ENCODE peak calls at places on chromosomes 11 and 22, in eight cellular contexts. One of them, this sample, is unnamed.

GRCh38 chr22:48334971-48335370 is 1492.7 kb downstream of the BRD1 start:
- DNase-seq in retinal pigment epithelial cell: no peak
- DNase-seq in keratinocyte: no peak
- DNase-seq in heart right ventricle: no peak
- DNase-seq in spleen: no peak
- DNase-seq in body of pancreas: no peak
- DNase-seq in choroid plexus epithelial cell: no peak
- DNase-seq in hepatocyte: no peak
- DNase-seq in this sample: no peak

GRCh38 chr11:63839508-63840355 is 822 bp downstream of the MARK2 start:
- DNase-seq in retinal pigment epithelial cell: no peak
- DNase-seq in keratinocyte: no peak
- DNase-seq in heart right ventricle: peak
- DNase-seq in spleen: peak
- DNase-seq in body of pancreas: peak
- DNase-seq in choroid plexus epithelial cell: peak
- DNase-seq in hepatocyte: no peak
- DNase-seq in this sample: peak

GRCh38 chr11:9759519-9760179 is 95.8 kb downstream of the SWAP70 start:
- DNase-seq in retinal pigment epithelial cell: peak
- DNase-seq in keratinocyte: peak
- DNase-seq in heart right ventricle: peak
- DNase-seq in spleen: peak
- DNase-seq in body of pancreas: peak
- DNase-seq in choroid plexus epithelial cell: peak
- DNase-seq in hepatocyte: peak
- DNase-seq in this sample: peak

GRCh38 chr11:115284766-115285165 is 219.4 kb downstream of the CADM1 start:
- DNase-seq in retinal pigment epithelial cell: peak
- DNase-seq in keratinocyte: no peak
- DNase-seq in heart right ventricle: no peak
- DNase-seq in spleen: no peak
- DNase-seq in body of pancreas: no peak
- DNase-seq in choroid plexus epithelial cell: peak
- DNase-seq in hepatocyte: no peak
- DNase-seq in this sample: no peak

GRCh38 chr11:126355926-126356897 is 726 bp downstream of the ST3GAL4 start:
- DNase-seq in retinal pigment epithelial cell: no peak
- DNase-seq in keratinocyte: no peak
- DNase-seq in heart right ventricle: no peak
- DNase-seq in spleen: peak
- DNase-seq in body of pancreas: no peak
- DNase-seq in choroid plexus epithelial cell: peak
- DNase-seq in hepatocyte: no peak
- DNase-seq in this sample: no peak

GRCh38 chr11:95325777-95326258 is 94.8 kb upstream of the SESN3 start:
- DNase-seq in retinal pigment epithelial cell: no peak
- DNase-seq in keratinocyte: no peak
- DNase-seq in heart right ventricle: no peak
- DNase-seq in spleen: no peak
- DNase-seq in body of pancreas: no peak
- DNase-seq in choroid plexus epithelial cell: no peak
- DNase-seq in hepatocyte: no peak
- DNase-seq in this sample: no peak

GRCh38 chr11:75513250-75513649 is 12.5 kb downstream of the GDPD5 start:
- DNase-seq in retinal pigment epithelial cell: no peak
- DNase-seq in keratinocyte: no peak
- DNase-seq in heart right ventricle: no peak
- DNase-seq in spleen: no peak
- DNase-seq in body of pancreas: no peak
- DNase-seq in choroid plexus epithelial cell: peak
- DNase-seq in hepatocyte: no peak
- DNase-seq in this sample: no peak

GRCh38 chr11:131637469-131638175 is 267.2 kb downstream of the NTM start:
- DNase-seq in retinal pigment epithelial cell: no peak
- DNase-seq in keratinocyte: no peak
- DNase-seq in heart right ventricle: no peak
- DNase-seq in spleen: no peak
- DNase-seq in body of pancreas: no peak
- DNase-seq in choroid plexus epithelial cell: no peak
- DNase-seq in hepatocyte: no peak
- DNase-seq in this sample: no peak

GRCh38 chr11:86575208-86575855 is 97.1 kb downstream of the ME3 start:
- DNase-seq in retinal pigment epithelial cell: no peak
- DNase-seq in keratinocyte: no peak
- DNase-seq in heart right ventricle: no peak
- DNase-seq in spleen: no peak
- DNase-seq in body of pancreas: no peak
- DNase-seq in choroid plexus epithelial cell: peak
- DNase-seq in hepatocyte: no peak
- DNase-seq in this sample: no peak

GRCh38 chr22:22851969-22852368 is 35.6 kb upstream of the IGLL5 start:
- DNase-seq in retinal pigment epithelial cell: no peak
- DNase-seq in keratinocyte: no peak
- DNase-seq in heart right ventricle: no peak
- DNase-seq in spleen: no peak
- DNase-seq in body of pancreas: no peak
- DNase-seq in choroid plexus epithelial cell: no peak
- DNase-seq in hepatocyte: no peak
- DNase-seq in this sample: no peak

GRCh38 chr22:37560682-37561208 is 465 bp downstream of the CDC42EP1 start:
- DNase-seq in retinal pigment epithelial cell: no peak
- DNase-seq in keratinocyte: no peak
- DNase-seq in heart right ventricle: peak
- DNase-seq in spleen: no peak
- DNase-seq in body of pancreas: peak
- DNase-seq in choroid plexus epithelial cell: peak
- DNase-seq in hepatocyte: peak
- DNase-seq in this sample: peak

GRCh38 chr22:37561209-37562048 is 1.1 kb downstream of the CDC42EP1 start:
- DNase-seq in retinal pigment epithelial cell: no peak
- DNase-seq in keratinocyte: no peak
- DNase-seq in heart right ventricle: peak
- DNase-seq in spleen: peak
- DNase-seq in body of pancreas: peak
- DNase-seq in choroid plexus epithelial cell: peak
- DNase-seq in hepatocyte: peak
- DNase-seq in this sample: peak

GRCh38 chr11:20364412-20364792 is 888 bp downstream of the HTATIP2 start:
- DNase-seq in retinal pigment epithelial cell: no peak
- DNase-seq in keratinocyte: no peak
- DNase-seq in heart right ventricle: no peak
- DNase-seq in spleen: no peak
- DNase-seq in body of pancreas: peak
- DNase-seq in choroid plexus epithelial cell: no peak
- DNase-seq in hepatocyte: no peak
- DNase-seq in this sample: peak

GRCh38 chr11:76672431-76673163 is 2.0 kb upstream of the LRRC32 start:
- DNase-seq in retinal pigment epithelial cell: no peak
- DNase-seq in keratinocyte: no peak
- DNase-seq in heart right ventricle: no peak
- DNase-seq in spleen: peak
- DNase-seq in body of pancreas: no peak
- DNase-seq in choroid plexus epithelial cell: no peak
- DNase-seq in hepatocyte: no peak
- DNase-seq in this sample: no peak

GRCh38 chr11:94727766-94728165 is 40.4 kb upstream of the AMOTL1 start:
- DNase-seq in retinal pigment epithelial cell: no peak
- DNase-seq in keratinocyte: no peak
- DNase-seq in heart right ventricle: no peak
- DNase-seq in spleen: no peak
- DNase-seq in body of pancreas: no peak
- DNase-seq in choroid plexus epithelial cell: no peak
- DNase-seq in hepatocyte: no peak
- DNase-seq in this sample: no peak

GRCh38 chr11:6674198-6674597 is 8.9 kb downstream of the MRPL17 start:
- DNase-seq in retinal pigment epithelial cell: no peak
- DNase-seq in keratinocyte: no peak
- DNase-seq in heart right ventricle: no peak
- DNase-seq in spleen: no peak
- DNase-seq in body of pancreas: no peak
- DNase-seq in choroid plexus epithelial cell: no peak
- DNase-seq in hepatocyte: no peak
- DNase-seq in this sample: no peak

GRCh38 chr11:73269353-73270088 is 2.6 kb upstream of the P2RY6 start:
- DNase-seq in retinal pigment epithelial cell: no peak
- DNase-seq in keratinocyte: no peak
- DNase-seq in heart right ventricle: no peak
- DNase-seq in spleen: no peak
- DNase-seq in body of pancreas: no peak
- DNase-seq in choroid plexus epithelial cell: no peak
- DNase-seq in hepatocyte: peak
- DNase-seq in this sample: peak

GRCh38 chr11:73266644-73267015 is 5.5 kb upstream of the P2RY6 start:
- DNase-seq in retinal pigment epithelial cell: no peak
- DNase-seq in keratinocyte: no peak
- DNase-seq in heart right ventricle: no peak
- DNase-seq in spleen: no peak
- DNase-seq in body of pancreas: no peak
- DNase-seq in choroid plexus epithelial cell: no peak
- DNase-seq in hepatocyte: no peak
- DNase-seq in this sample: no peak

GRCh38 chr11:73267122-73267846 is 4.9 kb upstream of the P2RY6 start:
- DNase-seq in retinal pigment epithelial cell: no peak
- DNase-seq in keratinocyte: no peak
- DNase-seq in heart right ventricle: no peak
- DNase-seq in spleen: no peak
- DNase-seq in body of pancreas: no peak
- DNase-seq in choroid plexus epithelial cell: no peak
- DNase-seq in hepatocyte: no peak
- DNase-seq in this sample: no peak

GRCh38 chr11:73268671-73269271 is 3.4 kb upstream of the P2RY6 start:
- DNase-seq in retinal pigment epithelial cell: no peak
- DNase-seq in keratinocyte: no peak
- DNase-seq in heart right ventricle: no peak
- DNase-seq in spleen: no peak
- DNase-seq in body of pancreas: no peak
- DNase-seq in choroid plexus epithelial cell: no peak
- DNase-seq in hepatocyte: no peak
- DNase-seq in this sample: no peak

DNA sequence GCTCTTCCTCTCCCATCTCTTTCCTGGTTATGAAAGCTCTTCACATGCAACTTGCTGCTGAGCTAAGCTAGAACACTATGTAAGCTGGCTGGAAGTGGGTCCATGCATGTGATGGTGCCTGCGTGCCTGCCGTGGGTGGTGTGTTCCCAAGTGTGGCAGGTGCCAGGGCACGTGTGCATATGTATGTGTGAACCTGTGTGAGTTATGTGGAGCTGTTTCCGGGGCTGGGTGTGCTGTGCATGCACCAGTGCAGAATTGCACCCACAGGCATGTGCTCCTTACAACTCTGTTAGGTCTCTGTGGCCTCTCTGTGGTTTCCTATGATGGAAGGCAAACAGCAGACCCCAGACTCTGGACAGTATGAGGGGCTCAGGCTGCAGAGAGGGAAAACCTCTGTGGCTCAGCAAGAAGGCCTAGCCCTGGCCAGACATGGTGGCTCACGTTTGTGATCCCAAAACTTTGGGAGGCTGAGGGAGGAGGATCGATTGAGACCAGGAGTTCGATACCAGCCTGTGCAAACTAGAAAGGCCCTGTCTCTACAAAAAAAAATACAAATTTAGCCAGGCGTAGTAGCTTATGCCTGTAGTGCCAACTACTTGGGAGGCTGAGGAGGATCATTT is 4.1 kb upstream of the P2RY6 start:
- DNase-seq in retinal pigment epithelial cell: no peak
- DNase-seq in keratinocyte: no peak
- DNase-seq in heart right ventricle: no peak
- DNase-seq in spleen: no peak
- DNase-seq in body of pancreas: no peak
- DNase-seq in choroid plexus epithelial cell: no peak
- DNase-seq in hepatocyte: no peak
- DNase-seq in this sample: no peak
- TF ChIP-seq CTCF in retinal pigment epithelial cell: no peak
- TF ChIP-seq CTCF in keratinocyte: no peak
- TF ChIP-seq CTCF in heart right ventricle: no peak
- TF ChIP-seq CTCF in spleen: no peak
- TF ChIP-seq CTCF in body of pancreas: no peak
- TF ChIP-seq CTCF in choroid plexus epithelial cell: no peak
- TF ChIP-seq CTCF in hepatocyte: no peak
- TF ChIP-seq CTCF in this sample: no peak

GRCh38 chr22:45344339-45344738 is 34.6 kb downstream of the FAM118A start:
- DNase-seq in retinal pigment epithelial cell: peak
- DNase-seq in keratinocyte: no peak
- DNase-seq in heart right ventricle: no peak
- DNase-seq in spleen: no peak
- DNase-seq in body of pancreas: no peak
- DNase-seq in choroid plexus epithelial cell: peak
- DNase-seq in hepatocyte: peak
- DNase-seq in this sample: no peak
- TF ChIP-seq CTCF in retinal pigment epithelial cell: peak
- TF ChIP-seq CTCF in keratinocyte: no peak
- TF ChIP-seq CTCF in heart right ventricle: no peak
- TF ChIP-seq CTCF in spleen: no peak
- TF ChIP-seq CTCF in body of pancreas: no peak
- TF ChIP-seq CTCF in choroid plexus epithelial cell: peak
- TF ChIP-seq CTCF in hepatocyte: peak
- TF ChIP-seq CTCF in this sample: no peak

GRCh38 chr11:1765871-1766718 is 2.4 kb upstream of the CTSD start:
- DNase-seq in retinal pigment epithelial cell: no peak
- DNase-seq in keratinocyte: no peak
- DNase-seq in heart right ventricle: no peak
- DNase-seq in spleen: peak
- DNase-seq in body of pancreas: peak
- DNase-seq in choroid plexus epithelial cell: no peak
- DNase-seq in hepatocyte: no peak
- DNase-seq in this sample: no peak

GRCh38 chr11:1762537-1763302 is 1.0 kb downstream of the CTSD start:
- DNase-seq in retinal pigment epithelial cell: no peak
- DNase-seq in keratinocyte: no peak
- DNase-seq in heart right ventricle: no peak
- DNase-seq in spleen: peak
- DNase-seq in body of pancreas: peak
- DNase-seq in choroid plexus epithelial cell: peak
- DNase-seq in hepatocyte: peak
- DNase-seq in this sample: peak

GRCh38 chr11:1761857-1762536 is 1.7 kb downstream of the CTSD start:
- DNase-seq in retinal pigment epithelial cell: no peak
- DNase-seq in keratinocyte: no peak
- DNase-seq in heart right ventricle: peak
- DNase-seq in spleen: peak
- DNase-seq in body of pancreas: no peak
- DNase-seq in choroid plexus epithelial cell: no peak
- DNase-seq in hepatocyte: no peak
- DNase-seq in this sample: no peak

GRCh38 chr11:1763336-1763795 is 361 bp downstream of the CTSD start:
- DNase-seq in retinal pigment epithelial cell: no peak
- DNase-seq in keratinocyte: no peak
- DNase-seq in heart right ventricle: no peak
- DNase-seq in spleen: no peak
- DNase-seq in body of pancreas: no peak
- DNase-seq in choroid plexus epithelial cell: no peak
- DNase-seq in hepatocyte: no peak
- DNase-seq in this sample: no peak

GRCh38 chr11:1763796-1764661 is at the start of gene CTSD:
- DNase-seq in retinal pigment epithelial cell: no peak
- DNase-seq in keratinocyte: no peak
- DNase-seq in heart right ventricle: peak
- DNase-seq in spleen: peak
- DNase-seq in body of pancreas: peak
- DNase-seq in choroid plexus epithelial cell: peak
- DNase-seq in hepatocyte: peak
- DNase-seq in this sample: peak
- TF ChIP-seq CTCF in retinal pigment epithelial cell: no peak
- TF ChIP-seq CTCF in keratinocyte: no peak
- TF ChIP-seq CTCF in heart right ventricle: no peak
- TF ChIP-seq CTCF in spleen: no peak
- TF ChIP-seq CTCF in body of pancreas: no peak
- TF ChIP-seq CTCF in choroid plexus epithelial cell: no peak
- TF ChIP-seq CTCF in hepatocyte: no peak
- TF ChIP-seq CTCF in this sample: no peak

GRCh38 chr11:43933608-43934358 is 8.7 kb upstream of the C11orf96 start:
- DNase-seq in retinal pigment epithelial cell: no peak
- DNase-seq in keratinocyte: no peak
- DNase-seq in heart right ventricle: no peak
- DNase-seq in spleen: no peak
- DNase-seq in body of pancreas: no peak
- DNase-seq in choroid plexus epithelial cell: peak
- DNase-seq in hepatocyte: no peak
- DNase-seq in this sample: no peak
- TF ChIP-seq CTCF in retinal pigment epithelial cell: peak
- TF ChIP-seq CTCF in keratinocyte: no peak
- TF ChIP-seq CTCF in heart right ventricle: no peak
- TF ChIP-seq CTCF in spleen: no peak
- TF ChIP-seq CTCF in body of pancreas: no peak
- TF ChIP-seq CTCF in choroid plexus epithelial cell: peak
- TF ChIP-seq CTCF in hepatocyte: no peak
- TF ChIP-seq CTCF in this sample: no peak

This sample was measured in Calu3.